ENCODE peak calls at places on chromosome X, in four cellular contexts. Y is endothelial cell of umbilical vein, R is PC-3, K is neural progenitor cell. G is an unnamed sample.

GRCh38 chrX:38803609-38804480 is 2.6 kb downstream of the MID1IP1 start:
- DNase-seq in K (peak; percentile 89), R (peak; percentile 86), Y (peak; percentile 67), G (no peak)

GRCh38 chrX:143754183-143754582 is 33.6 kb upstream of the SPANXN2 start:
- DNase-seq in Y (no peak), R (peak; percentile 47), K (no peak), G (no peak)

GRCh38 chrX:107734646-107735045 is 40.9 kb downstream of the TSC22D3 start:
- DNase-seq in Y (peak; percentile 51), R (no peak), K (no peak), G (no peak)

GRCh38 chrX:10175317-10175871 is 18.6 kb downstream of the CLCN4 start:
- DNase-seq in K (no peak), Y (peak; percentile 23), R (no peak), G (no peak)

GRCh38 chrX:46686003-46686645 is 72.8 kb downstream of the SLC9A7 start:
- DNase-seq in R (peak; percentile 53), Y (peak; percentile 41), K (peak; percentile 44), G (no peak)

GRCh38 chrX:149121526-149121925 is 383.6 kb downstream of the IDS start:
- DNase-seq in K (no peak), R (no peak), Y (no peak), G (no peak)

GRCh38 chrX:7163146-7163677 is 15.3 kb upstream of the PUDP start:
- DNase-seq in Y (no peak), K (no peak), R (no peak), G (no peak)

GRCh38 chrX:24405959-24406358 is 45.5 kb downstream of the SUPT20HL1 start:
- DNase-seq in Y (no peak), K (no peak), R (no peak), G (no peak)

DNA sequence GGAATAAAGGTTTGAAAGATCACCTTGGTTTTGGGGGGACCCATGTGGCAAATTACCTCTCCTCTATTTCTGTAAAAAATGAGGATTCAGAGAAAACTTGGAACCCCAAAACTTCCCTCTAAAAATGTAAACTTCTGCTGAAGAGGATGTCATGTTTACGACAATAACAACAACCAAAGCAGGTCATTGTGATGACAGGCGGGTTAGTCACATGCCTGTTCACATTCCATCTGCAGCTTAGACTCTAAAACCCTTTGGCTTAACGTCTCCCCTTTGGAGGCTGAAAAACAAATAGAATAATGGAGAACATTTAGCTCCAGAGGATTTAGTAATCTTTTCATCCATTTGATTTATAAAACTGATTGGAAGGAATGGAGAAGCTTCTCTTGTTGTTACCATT is 75.0 kb upstream of the FAM9C start:
- DNase-seq in K (peak; percentile 55), R (peak; percentile 71), Y (peak; percentile 30), G (no peak)
- H2AFZ ChIP-seq in K (no peak overlapping the region), R (peak overlapping the region; percentile 14), Y (no peak overlapping the region), G (no peak overlapping the region)

DNA sequence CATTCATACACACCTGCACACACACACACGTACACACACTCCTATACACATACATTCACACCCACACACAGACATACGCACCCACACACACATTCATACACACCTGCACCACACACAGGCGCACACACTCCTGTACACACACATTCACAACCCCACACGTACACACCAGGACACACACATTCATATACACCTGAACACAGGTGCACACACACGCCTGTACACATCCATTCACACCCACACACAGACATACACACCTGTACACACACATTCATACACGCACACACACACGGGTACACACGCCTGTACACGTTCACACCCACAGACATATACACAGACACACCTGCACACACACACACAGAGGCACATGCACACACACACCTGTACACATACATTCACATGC is 53.0 kb upstream of the PPP2R3B start:
- DNase-seq in Y (no peak), K (no peak), R (no peak), G (no peak)
- TF ChIP-seq CTCF in Y (no peak), K (no peak), R (no peak), G (no peak)

GRCh38 chrX:134794692-134795091 is 136.4 kb upstream of the PLAC1 start:
- DNase-seq in Y (no peak), K (no peak), R (peak; percentile 17), G (no peak)
- H3K4me3 ChIP-seq in Y (no peak overlapping the region), K (peak overlapping the region; percentile 73), R (peak overlapping the region; percentile 98), G (no peak overlapping the region)

GRCh38 chrX:15854080-15854655 is 445 bp downstream of the AP1S2 start:
- DNase-seq in Y (no peak), R (peak; percentile 22), K (peak; percentile 93), G (no peak)

GRCh38 chrX:15854712-15855561 is at the start of gene AP1S2:
- DNase-seq in Y (peak; percentile 95), K (peak; percentile 99), R (peak; percentile 93), G (peak; percentile 66)

GRCh38 chrX:15855562-15856256 is 1.1 kb upstream of the AP1S2 start:
- DNase-seq in Y (peak; percentile 14), R (no peak), K (peak; percentile 29), G (no peak)

GRCh38 chrX:15856580-15856979 is 2.0 kb upstream of the AP1S2 start:
- DNase-seq in K (no peak), Y (no peak), R (no peak), G (no peak)

GRCh38 chrX:15853586-15854079 is 980 bp downstream of the AP1S2 start:
- DNase-seq in Y (peak; percentile 25), K (peak; percentile 17), R (peak; percentile 15), G (no peak)
- H2AFZ ChIP-seq in Y (peak overlapping the region; percentile 1), K (peak overlapping the region; percentile 32), R (peak overlapping the region; percentile 60), G (peak overlapping the region; percentile 73)

DNA sequence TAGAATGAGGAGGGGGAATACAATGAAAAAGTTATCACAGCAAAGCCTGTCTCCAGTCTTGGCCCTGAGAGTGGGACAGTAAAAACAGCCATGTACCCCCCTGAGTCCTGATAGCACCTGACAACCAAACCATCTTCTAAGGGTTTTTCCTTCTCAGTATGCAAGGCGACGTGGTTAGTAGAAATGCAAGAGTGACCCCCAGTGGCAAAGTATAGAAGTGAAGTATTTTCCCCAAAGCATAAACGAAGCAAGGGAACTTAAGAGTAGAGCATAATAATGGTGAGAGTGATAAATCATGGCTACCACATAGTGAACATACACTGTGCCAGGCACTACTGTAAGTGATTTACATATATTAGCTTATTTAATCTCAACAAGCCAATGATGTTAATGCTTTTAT is 52.8 kb downstream of the FAM47C start:
- DNase-seq in K (peak; percentile 54), Y (peak; percentile 57), R (peak; percentile 72), G (no peak)
- TF ChIP-seq CTCF in K (peak; percentile 81), Y (peak; percentile 45), R (peak; percentile 74), G (peak; percentile 65)

GRCh38 chrX:43716144-43716543 is 60.0 kb downstream of the MAOA start:
- DNase-seq in K (no peak), Y (no peak), R (no peak), G (no peak)
- H3K4me3 ChIP-seq in K (no peak overlapping the region), Y (no peak overlapping the region), R (no peak overlapping the region), G (no peak overlapping the region)

GRCh38 chrX:131729295-131729694 is 185.4 kb downstream of the OR13H1 start:
- DNase-seq in K (no peak), R (no peak), Y (no peak), G (no peak)

GRCh38 chrX:131725001-131725654 is 181.3 kb downstream of the OR13H1 start:
- DNase-seq in Y (no peak), R (no peak), K (no peak), G (no peak)

GRCh38 chrX:131727778-131728177 is 183.9 kb downstream of the OR13H1 start:
- DNase-seq in R (no peak), Y (no peak), K (no peak), G (no peak)

GRCh38 chrX:131724292-131724691 is 180.4 kb downstream of the OR13H1 start:
- DNase-seq in K (no peak), Y (no peak), R (no peak), G (no peak)

GRCh38 chrX:131728295-131729145 is 184.6 kb downstream of the OR13H1 start:
- DNase-seq in Y (no peak), K (no peak), R (no peak), G (no peak)
- H2AFZ ChIP-seq in Y (no peak overlapping the region), K (no peak overlapping the region), R (no peak overlapping the region), G (peak overlapping the region; percentile 91)

DNA sequence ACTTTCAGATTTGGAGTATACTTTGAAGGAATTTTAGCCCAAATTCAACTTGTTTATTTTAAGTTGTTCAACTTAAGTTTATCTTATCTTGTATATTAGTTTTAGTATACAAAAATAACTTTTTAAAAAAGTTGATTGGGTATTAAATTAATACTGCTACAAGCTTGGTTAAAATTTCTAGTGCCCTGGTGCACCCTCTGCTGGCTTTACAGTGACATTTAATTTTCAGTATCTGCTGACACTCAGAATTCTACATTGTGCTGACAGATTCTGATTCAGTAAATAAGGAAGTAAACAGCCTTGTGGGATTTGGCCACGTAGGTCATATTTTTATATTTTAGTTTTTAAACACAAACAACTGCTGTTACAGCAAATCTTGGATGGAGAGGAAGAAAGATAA is 2.9 kb downstream of the EDA start:
- DNase-seq in K (peak; percentile 14), Y (peak; percentile 4), R (peak; percentile 39), G (no peak)
- TF ChIP-seq CTCF in K (peak; percentile 55), Y (peak; percentile 7), R (peak; percentile 57), G (no peak)

GRCh38 chrX:67787196-67787595 is 243.4 kb downstream of the AR start:
- DNase-seq in R (no peak), K (no peak), Y (no peak), G (no peak)

GRCh38 chrX:67789536-67789935 is 245.7 kb downstream of the AR start:
- DNase-seq in Y (no peak), R (no peak), K (no peak), G (no peak)

GRCh38 chrX:67780694-67781109 is 236.9 kb downstream of the AR start:
- DNase-seq in Y (peak; percentile 90), R (peak; percentile 2), K (no peak), G (peak; percentile 60)

GRCh38 chrX:67781132-67781531 is 237.3 kb downstream of the AR start:
- DNase-seq in R (no peak), K (no peak), Y (no peak), G (no peak)

DNA sequence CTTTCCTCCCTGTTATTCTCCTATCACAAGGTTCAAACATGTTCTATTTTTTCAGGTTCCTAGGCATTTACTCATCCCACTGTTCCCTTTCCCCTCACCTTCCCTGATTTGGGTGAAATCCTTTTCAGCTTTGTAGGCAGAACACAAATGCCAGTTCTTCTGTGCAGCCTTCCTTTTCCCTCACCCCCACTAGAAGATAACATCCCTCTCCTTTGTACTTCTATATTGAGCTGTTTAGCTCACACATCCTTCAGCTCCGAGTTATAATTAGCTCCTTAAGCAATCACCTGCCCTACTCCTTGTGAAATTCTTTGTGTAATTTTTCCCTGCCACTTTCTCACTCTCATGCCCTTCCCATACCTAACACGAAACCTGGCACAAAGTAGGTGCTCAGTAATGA is 240.9 kb downstream of the AR start:
- DNase-seq in K (no peak), Y (no peak), R (no peak), G (no peak)
- H3K4me3 ChIP-seq in K (no peak overlapping the region), Y (no peak overlapping the region), R (no peak overlapping the region), G (no peak overlapping the region)